ENCODE peak calls at places on chromosomes 5 and 9, in eight cellular contexts. B, X, V, E, S, Q, N and Y are unnamed samples.

GRCh38 chr9:109244179-109245132 is 76.4 kb downstream of the EPB41L4B start:
- DNase-seq in B (peak; percentile 82), X (peak; percentile 69), V (peak; percentile 66), E (no peak), S (peak; percentile 31), Q (peak; percentile 83), N (peak; percentile 84), Y (peak; percentile 74)

GRCh38 chr5:159777049-159777448 is 139.2 kb upstream of the ADRA1B start:
- DNase-seq in B (no peak), X (no peak), V (no peak), E (no peak), S (no peak), Q (no peak), N (no peak), Y (no peak)

GRCh38 chr5:73763300-73764032 is 137.5 kb downstream of the ARHGEF28 start:
- DNase-seq in B (no peak), X (no peak), V (no peak), E (no peak), S (no peak), Q (no peak), N (no peak), Y (no peak)

GRCh38 chr9:8762676-8763075 is 963.1 kb upstream of the DMAC1 start:
- DNase-seq in B (no peak), X (no peak), V (no peak), E (no peak), S (no peak), Q (no peak), N (no peak), Y (no peak)

GRCh38 chr9:76013797-76014196 is 123.3 kb downstream of the PCSK5 start:
- DNase-seq in B (no peak), X (no peak), V (no peak), E (no peak), S (no peak), Q (no peak), N (no peak), Y (no peak)

GRCh38 chr9:137160716-137161557 is 8.9 kb downstream of the LRRC26 start:
- DNase-seq in B (no peak), X (no peak), V (no peak), E (no peak), S (no peak), Q (no peak), N (no peak), Y (no peak)

GRCh38 chr9:91071185-91071990 is 269.8 kb downstream of the SYK start:
- DNase-seq in B (peak; percentile 79), X (no peak), V (no peak), E (peak; percentile 83), S (no peak), Q (no peak), N (no peak), Y (no peak)

GRCh38 chr9:37197158-37198033 is 77.0 kb downstream of the ZCCHC7 start:
- DNase-seq in B (no peak), X (no peak), V (no peak), E (no peak), S (no peak), Q (peak; percentile 25), N (no peak), Y (no peak)

GRCh38 chr5:74201334-74202081 is 439.0 kb downstream of the ENC1 start:
- DNase-seq in B (peak; percentile 74), X (peak; percentile 64), V (peak; percentile 72), E (peak; percentile 86), S (no peak), Q (no peak), N (no peak), Y (no peak)

GRCh38 chr9:37575921-37576721 is at the start of gene FBXO10:
- DNase-seq in B (peak; percentile 87), X (peak; percentile 86), V (peak; percentile 68), E (no peak), S (peak; percentile 35), Q (peak; percentile 63), N (peak; percentile 92), Y (peak; percentile 70)

DNA sequence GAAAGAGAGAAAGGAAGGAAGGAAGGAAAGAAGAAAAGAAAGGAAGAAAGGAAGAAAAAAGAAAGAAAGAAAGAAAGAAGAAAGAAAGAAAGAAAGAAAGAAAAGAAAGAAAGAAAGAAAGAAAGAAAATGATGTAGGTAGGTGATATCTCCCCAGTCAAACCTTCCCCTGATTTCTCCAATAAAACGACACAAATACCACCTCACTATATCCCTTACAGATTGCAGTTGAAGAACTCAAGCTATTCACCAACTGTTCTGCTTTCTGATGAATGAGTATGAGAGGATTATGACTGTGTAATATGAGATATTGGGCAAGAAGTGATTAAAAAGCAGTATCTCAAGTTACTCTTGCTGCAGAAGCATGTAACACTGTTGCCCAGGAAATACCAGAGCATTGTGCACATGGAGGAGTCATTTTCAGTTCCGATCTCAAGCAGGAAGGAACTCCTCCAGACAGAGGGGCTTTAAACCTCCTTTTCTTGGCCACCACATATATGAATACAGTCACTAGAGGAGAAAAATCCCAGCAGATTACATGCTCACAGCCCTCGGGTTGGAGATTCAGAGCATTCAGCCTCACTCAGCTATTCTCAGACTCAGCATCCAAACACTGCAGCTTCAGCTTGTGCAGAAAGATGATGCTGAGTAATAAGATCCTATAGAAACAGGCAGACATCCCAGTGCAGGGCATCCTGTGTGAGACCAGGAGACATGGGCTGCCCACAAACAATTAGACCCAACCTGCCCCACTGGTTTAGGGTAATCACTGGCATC is 61.4 kb downstream of the UGCG start:
- DNase-seq in B (no peak), X (no peak), V (no peak), E (no peak), S (no peak), Q (no peak), N (no peak), Y (no peak)
- H3K4me3 ChIP-seq in B (peak overlapping the region; percentile 25), X (peak overlapping the region; percentile 19), V (no peak overlapping the region), E (no peak overlapping the region), S (no peak overlapping the region), Q (no peak overlapping the region), N (no peak overlapping the region), Y (no peak overlapping the region)

GRCh38 chr9:123929177-123929869 is 603 bp downstream of the DENND1A start:
- DNase-seq in B (peak; percentile 59), X (no peak), V (peak; percentile 26), E (no peak), S (peak; percentile 8), Q (no peak), N (no peak), Y (peak; percentile 62)

GRCh38 chr9:123926986-123927385 is 2.9 kb downstream of the DENND1A start:
- DNase-seq in B (no peak), X (no peak), V (no peak), E (peak; percentile 68), S (no peak), Q (no peak), N (no peak), Y (no peak)

GRCh38 chr9:123925820-123926219 is 4.1 kb downstream of the DENND1A start:
- DNase-seq in B (no peak), X (no peak), V (no peak), E (peak; percentile 21), S (no peak), Q (no peak), N (no peak), Y (no peak)

GRCh38 chr9:123928471-123929176 is 1.3 kb downstream of the DENND1A start:
- DNase-seq in B (no peak), X (peak; percentile 30), V (no peak), E (peak; percentile 3), S (no peak), Q (no peak), N (no peak), Y (no peak)

DNA sequence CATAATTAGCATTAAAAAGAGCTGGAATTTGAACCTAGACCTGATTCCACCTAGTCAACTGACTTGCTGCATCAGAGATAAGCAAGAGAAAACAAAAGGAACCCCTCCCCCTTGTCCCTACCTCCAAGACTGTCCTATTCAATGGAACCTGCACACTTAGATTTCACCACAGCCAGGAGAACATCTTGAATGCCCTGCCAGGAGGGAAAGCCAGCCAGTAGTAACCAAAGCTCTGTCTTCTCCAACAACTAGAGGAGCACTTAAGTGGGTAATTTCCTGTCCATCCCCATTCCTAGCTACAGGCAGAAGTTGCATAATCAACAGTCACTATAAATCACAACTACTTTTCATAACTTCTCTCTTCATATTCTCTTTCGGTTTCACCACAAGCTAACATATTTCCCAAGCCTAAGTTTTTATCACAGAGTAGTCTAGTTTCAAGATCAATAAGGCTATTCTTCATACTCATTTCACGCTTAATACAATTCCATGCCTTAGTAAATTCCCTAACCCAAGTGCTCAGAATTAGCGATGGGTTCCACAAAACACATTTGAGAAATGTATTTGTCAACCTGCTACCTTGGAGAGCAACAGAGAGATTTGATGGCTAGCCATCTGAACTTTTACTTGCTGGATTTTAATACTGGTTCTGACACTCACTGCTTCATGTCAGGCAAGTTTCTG is 2.2 kb downstream of the DENND1A start:
- DNase-seq in B (no peak), X (no peak), V (no peak), E (peak; percentile 70), S (no peak), Q (no peak), N (no peak), Y (no peak)
- H3K4me1 ChIP-seq in B (peaks cover 30% of the 10 kb centered on the region), X (peaks cover 26% of the 10 kb centered on the region), V (peaks cover 6% of the 10 kb centered on the region), E (peaks cover 28% of the 10 kb centered on the region), S (peaks cover 25% of the 10 kb centered on the region), Q (peaks cover 9% of the 10 kb centered on the region), N (peaks cover 20% of the 10 kb centered on the region), Y (peaks cover 13% of the 10 kb centered on the region)

GRCh38 chr9:134843740-134844139 is 36.9 kb upstream of the FCN2 start:
- DNase-seq in B (no peak), X (no peak), V (no peak), E (no peak), S (no peak), Q (no peak), N (peak; percentile 68), Y (no peak)

GRCh38 chr9:134840511-134840910 is 40.1 kb upstream of the FCN2 start:
- DNase-seq in B (no peak), X (no peak), V (no peak), E (no peak), S (no peak), Q (no peak), N (no peak), Y (no peak)

GRCh38 chr9:134842321-134842720 is 38.3 kb upstream of the FCN2 start:
- DNase-seq in B (no peak), X (no peak), V (no peak), E (no peak), S (no peak), Q (no peak), N (peak; percentile 78), Y (no peak)

GRCh38 chr9:134839441-134840125 is 41.0 kb upstream of the FCN2 start:
- DNase-seq in B (no peak), X (no peak), V (no peak), E (no peak), S (no peak), Q (no peak), N (peak; percentile 62), Y (no peak)

GRCh38 chr9:134841180-134841904 is 39.3 kb upstream of the FCN2 start:
- DNase-seq in B (no peak), X (no peak), V (no peak), E (no peak), S (no peak), Q (no peak), N (no peak), Y (no peak)
- H3K4me3 ChIP-seq in B (no peak overlapping the region), X (no peak overlapping the region), V (no peak overlapping the region), E (no peak overlapping the region), S (no peak overlapping the region), Q (no peak overlapping the region), N (no peak overlapping the region), Y (no peak overlapping the region)

DNA sequence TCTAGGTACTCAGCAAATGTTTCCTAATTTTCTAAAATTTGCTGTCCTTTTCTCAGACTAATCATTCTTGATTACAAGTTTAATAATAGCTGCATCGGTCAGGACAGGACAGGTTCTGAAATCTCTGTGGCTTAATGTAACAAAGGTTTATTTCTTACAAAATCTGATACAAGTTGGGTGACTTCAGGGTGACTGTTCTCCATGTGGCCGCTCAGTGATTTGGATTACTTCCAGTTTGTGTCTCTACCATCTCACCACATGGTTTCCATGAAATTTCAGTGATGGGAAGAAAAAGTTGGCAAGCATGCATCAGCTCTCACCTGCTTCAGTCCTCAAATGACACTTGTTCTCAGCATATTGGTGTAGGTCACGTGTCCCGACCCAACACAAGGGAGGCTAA is 7.9 kb upstream of the TMEM268 start:
- DNase-seq in B (no peak), X (no peak), V (no peak), E (no peak), S (no peak), Q (no peak), N (no peak), Y (no peak)
- H3K4me1 ChIP-seq in B (no peaks in the 10 kb centered on the region), X (peaks cover 8% of the 10 kb centered on the region), V (peaks cover 7% of the 10 kb centered on the region), E (no peaks in the 10 kb centered on the region), S (no peaks in the 10 kb centered on the region), Q (peaks cover 2% of the 10 kb centered on the region), N (no peaks in the 10 kb centered on the region), Y (peaks cover 9% of the 10 kb centered on the region)